ENCODE peak calls at places on chromosomes 2 and 18, in eight cellular contexts. D, U, K, Y, I, W, S and C are unnamed samples.

GRCh38 chr2:120525056-120526046 is 179.4 kb downstream of the INHBB start:
- DNase-seq in D (peak), U (no peak), K (no peak), Y (no peak), I (peak), W (no peak), S (no peak), C (peak)

GRCh38 chr18:36530676-36531405 is 233.3 kb downstream of the FHOD3 start:
- DNase-seq in D (no peak), U (no peak), K (no peak), Y (no peak), I (no peak), W (no peak), S (no peak), C (no peak)

GRCh38 chr2:98378901-98379300 is 32.6 kb downstream of the CNGA3 start:
- DNase-seq in D (no peak), U (no peak), K (no peak), Y (no peak), I (no peak), W (no peak), S (peak), C (peak)

GRCh38 chr2:86769838-86770237 is 20.9 kb downstream of the CD8A start:
- DNase-seq in D (no peak), U (no peak), K (no peak), Y (no peak), I (no peak), W (no peak), S (no peak), C (no peak)

GRCh38 chr2:134773372-134774073 is 54.7 kb upstream of the TMEM163 start:
- DNase-seq in D (no peak), U (peak), K (peak), Y (no peak), I (no peak), W (no peak), S (no peak), C (no peak)

GRCh38 chr2:150989969-150990368 is 271.7 kb downstream of the RBM43 start:
- DNase-seq in D (no peak), U (no peak), K (no peak), Y (no peak), I (no peak), W (no peak), S (no peak), C (no peak)

GRCh38 chr2:120661551-120661950 is 74.1 kb upstream of the GLI2 start:
- DNase-seq in D (peak), U (peak), K (peak), Y (no peak), I (peak), W (no peak), S (no peak), C (peak)

GRCh38 chr2:86470890-86471289 is 29.7 kb downstream of the KDM3A start:
- DNase-seq in D (no peak), U (no peak), K (no peak), Y (no peak), I (no peak), W (no peak), S (no peak), C (no peak)

GRCh38 chr2:230956827-230957755 is 32.0 kb upstream of the GPR55 start:
- DNase-seq in D (no peak), U (peak), K (peak), Y (no peak), I (peak), W (peak), S (peak), C (peak)

GRCh38 chr2:43138441-43138840 is 88.0 kb downstream of the ZFP36L2 start:
- DNase-seq in D (no peak), U (no peak), K (no peak), Y (no peak), I (no peak), W (no peak), S (no peak), C (no peak)

GRCh38 chr2:75982750-75983149 is 272.0 kb upstream of the GCFC2 start:
- DNase-seq in D (no peak), U (no peak), K (no peak), Y (no peak), I (no peak), W (no peak), S (no peak), C (no peak)

GRCh38 chr2:118077636-118078247 is 10.5 kb upstream of the INSIG2 start:
- DNase-seq in D (no peak), U (no peak), K (no peak), Y (no peak), I (no peak), W (no peak), S (no peak), C (no peak)

GRCh38 chr2:157355618-157356017 is 30.0 kb upstream of the ERMN start:
- DNase-seq in D (no peak), U (peak), K (no peak), Y (no peak), I (no peak), W (no peak), S (no peak), C (no peak)

GRCh38 chr2:66301073-66301766 is 133.7 kb upstream of the MEIS1 start:
- DNase-seq in D (no peak), U (no peak), K (no peak), Y (no peak), I (peak), W (no peak), S (no peak), C (peak)

GRCh38 chr2:63301481-63301880 is 250.9 kb downstream of the OTX1 start:
- DNase-seq in D (no peak), U (peak), K (no peak), Y (no peak), I (no peak), W (no peak), S (no peak), C (no peak)

GRCh38 chr18:27378396-27379094 is 193.4 kb upstream of the CHST9 start:
- DNase-seq in D (no peak), U (peak), K (no peak), Y (no peak), I (no peak), W (no peak), S (no peak), C (no peak)

GRCh38 chr2:237128026-237128703 is 42.5 kb downstream of the COPS8 start:
- DNase-seq in D (peak), U (peak), K (peak), Y (peak), I (peak), W (no peak), S (peak), C (peak)

GRCh38 chr2:104402825-104403224 is 451.1 kb upstream of the POU3F3 start:
- DNase-seq in D (no peak), U (no peak), K (no peak), Y (no peak), I (no peak), W (no peak), S (no peak), C (no peak)

GRCh38 chr2:231362785-231363184 is 32.7 kb upstream of the B3GNT7 start:
- DNase-seq in D (peak), U (no peak), K (no peak), Y (peak), I (no peak), W (no peak), S (no peak), C (no peak)

GRCh38 chr2:188582206-188582605 is 290.5 kb downstream of the GULP1 start:
- DNase-seq in D (no peak), U (no peak), K (no peak), Y (no peak), I (no peak), W (no peak), S (no peak), C (no peak)

GRCh38 chr18:31410716-31411483 is 34.3 kb downstream of the DSG4 start:
- DNase-seq in D (peak), U (peak), K (no peak), Y (no peak), I (no peak), W (no peak), S (no peak), C (no peak)

GRCh38 chr2:217856871-217857270 is 145.9 kb downstream of the TNS1 start:
- DNase-seq in D (no peak), U (no peak), K (no peak), Y (no peak), I (no peak), W (no peak), S (no peak), C (peak)

GRCh38 chr2:217338306-217338916 is 478.5 kb upstream of the TNP1 start:
- DNase-seq in D (no peak), U (peak), K (no peak), Y (no peak), I (no peak), W (no peak), S (no peak), C (no peak)

GRCh38 chr18:48543228-48543627 is 4.4 kb downstream of the CTIF start:
- DNase-seq in D (no peak), U (peak), K (no peak), Y (no peak), I (no peak), W (no peak), S (no peak), C (no peak)

GRCh38 chr2:105396254-105397024 is 2.4 kb downstream of the FHL2 start:
- DNase-seq in D (no peak), U (peak), K (peak), Y (peak), I (peak), W (no peak), S (no peak), C (no peak)

GRCh38 chr2:28185153-28185552 is 207.5 kb upstream of the FOSL2 start:
- DNase-seq in D (no peak), U (no peak), K (no peak), Y (no peak), I (no peak), W (no peak), S (no peak), C (no peak)

GRCh38 chr2:12737226-12738111 is 20.7 kb downstream of the TRIB2 start:
- DNase-seq in D (no peak), U (no peak), K (no peak), Y (no peak), I (no peak), W (no peak), S (no peak), C (no peak)

GRCh38 chr18:28059861-28060260 is 117.1 kb downstream of the CDH2 start:
- DNase-seq in D (no peak), U (no peak), K (no peak), Y (no peak), I (no peak), W (no peak), S (no peak), C (no peak)

GRCh38 chr2:16617282-16618266 is 48.1 kb downstream of the CYRIA start:
- DNase-seq in D (no peak), U (peak), K (peak), Y (peak), I (no peak), W (no peak), S (no peak), C (no peak)

GRCh38 chr2:113157897-113158753 is 15.6 kb upstream of the PSD4 start:
- DNase-seq in D (no peak), U (no peak), K (no peak), Y (no peak), I (no peak), W (no peak), S (no peak), C (no peak)
- H3K4me3 ChIP-seq in D (peak), U (no peak), K (peak), Y (peak), I (peak), W (peak), S (peak), C (peak)

GRCh38 chr2:69434753-69435152 is 2.5 kb downstream of the NFU1 start:
- DNase-seq in D (no peak), U (no peak), K (no peak), Y (no peak), I (no peak), W (no peak), S (no peak), C (no peak)

GRCh38 chr2:69437751-69438154 is 518 bp upstream of the NFU1 start:
- DNase-seq in D (no peak), U (no peak), K (peak), Y (no peak), I (peak), W (no peak), S (no peak), C (peak)

GRCh38 chr2:69436937-69437750 is at the start of gene NFU1:
- DNase-seq in D (peak), U (peak), K (peak), Y (peak), I (peak), W (peak), S (peak), C (peak)

GRCh38 chr2:69436594-69436936 is 670 bp downstream of the NFU1 start:
- DNase-seq in D (no peak), U (no peak), K (no peak), Y (no peak), I (no peak), W (no peak), S (no peak), C (no peak)

DNA sequence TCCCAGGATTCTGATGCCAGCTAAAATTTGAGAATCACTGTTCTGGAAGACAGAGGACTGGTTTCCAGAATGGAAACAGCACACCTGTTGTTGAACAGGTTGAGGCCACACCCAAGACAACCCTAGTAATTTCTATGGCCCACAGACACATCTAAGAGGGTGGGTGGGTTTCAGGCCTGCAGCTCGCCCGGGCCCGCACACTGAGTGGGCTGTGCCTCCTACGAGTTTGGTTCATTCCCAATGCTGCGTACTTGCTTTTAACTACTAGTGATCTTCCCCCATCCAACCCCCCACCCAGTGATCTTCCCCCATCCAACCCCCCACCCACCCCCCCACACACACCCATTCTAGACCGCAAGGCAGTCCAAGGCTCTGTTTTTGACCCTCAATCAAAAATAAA is 1.3 kb upstream of the NFU1 start:
- DNase-seq in D (no peak), U (no peak), K (no peak), Y (no peak), I (no peak), W (no peak), S (no peak), C (no peak)
- H3K27ac ChIP-seq in D (no peak), U (no peak), K (peak), Y (peak), I (peak), W (peak), S (no peak), C (peak)

DNA sequence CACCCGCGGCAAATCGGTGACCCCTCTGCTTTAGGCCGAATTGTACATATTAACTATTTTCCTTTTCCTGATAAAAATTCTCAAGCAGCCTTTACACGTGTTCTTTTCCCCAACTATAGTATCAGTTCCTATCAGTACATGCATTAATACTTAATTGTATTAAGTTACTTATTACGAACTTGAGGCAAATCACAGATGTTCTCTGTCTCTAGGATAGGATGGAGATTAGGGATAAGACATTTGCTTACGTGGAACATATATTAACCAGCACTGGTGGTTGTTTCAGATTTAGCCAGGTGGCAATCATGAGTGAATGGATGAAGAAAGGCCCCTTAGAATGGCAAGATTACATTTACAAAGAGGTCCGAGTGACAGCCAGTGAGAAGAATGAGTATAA is 674 bp downstream of the GEMIN6 start:
- DNase-seq in D (no peak), U (no peak), K (no peak), Y (no peak), I (no peak), W (no peak), S (no peak), C (no peak)
- H3K4me3 ChIP-seq in D (peak), U (peak), K (peak), Y (peak), I (peak), W (peak), S (peak), C (peak)

GRCh38 chr18:5574843-5575242 is 31.0 kb upstream of the EPB41L3 start:
- DNase-seq in D (no peak), U (no peak), K (no peak), Y (no peak), I (no peak), W (no peak), S (no peak), C (no peak)
- H3K27ac ChIP-seq in D (no peak), U (no peak), K (no peak), Y (no peak), I (no peak), W (no peak), S (no peak), C (no peak)

GRCh38 chr2:241473399-241473798 is 35.0 kb downstream of the STK25 start:
- DNase-seq in D (no peak), U (no peak), K (no peak), Y (no peak), I (no peak), W (no peak), S (no peak), C (no peak)

GRCh38 chr2:241478166-241478565 is 30.2 kb downstream of the STK25 start:
- DNase-seq in D (no peak), U (no peak), K (no peak), Y (no peak), I (no peak), W (no peak), S (no peak), C (no peak)

GRCh38 chr2:241469746-241470145 is 38.6 kb downstream of the STK25 start:
- DNase-seq in D (no peak), U (no peak), K (no peak), Y (no peak), I (no peak), W (no peak), S (no peak), C (no peak)

GRCh38 chr2:241479026-241479898 is 29.1 kb downstream of the STK25 start:
- DNase-seq in D (no peak), U (no peak), K (no peak), Y (no peak), I (no peak), W (no peak), S (no peak), C (no peak)

DNA sequence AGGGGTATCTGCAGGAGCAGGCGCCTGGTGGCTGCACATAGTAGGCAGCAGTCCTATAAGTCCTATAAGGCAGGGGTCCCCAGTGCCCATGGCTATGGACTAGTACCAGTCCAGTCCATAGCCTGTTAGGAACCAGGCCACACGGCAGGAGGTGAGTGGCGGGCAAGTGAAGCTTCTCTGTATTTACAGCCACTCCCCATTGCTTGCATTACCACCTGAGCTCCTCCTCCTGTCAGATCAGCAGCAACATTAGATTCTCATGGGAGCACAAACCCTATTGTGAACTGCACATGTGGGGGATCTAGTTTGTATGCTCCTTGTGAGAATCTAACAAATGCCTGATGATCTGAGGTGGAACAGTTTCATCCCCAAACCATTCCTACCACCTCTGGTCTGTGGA is 33.1 kb downstream of the STK25 start:
- DNase-seq in D (no peak), U (no peak), K (no peak), Y (no peak), I (no peak), W (no peak), S (no peak), C (no peak)
- H3K4me3 ChIP-seq in D (no peak), U (no peak), K (no peak), Y (no peak), I (no peak), W (no peak), S (no peak), C (no peak)

GRCh38 chr2:9596621-9597311 is 34.0 kb downstream of the YWHAQ start:
- DNase-seq in D (no peak), U (no peak), K (no peak), Y (no peak), I (no peak), W (no peak), S (no peak), C (no peak)
- H3K27ac ChIP-seq in D (no peak), U (no peak), K (no peak), Y (no peak), I (no peak), W (no peak), S (no peak), C (no peak)

DNA sequence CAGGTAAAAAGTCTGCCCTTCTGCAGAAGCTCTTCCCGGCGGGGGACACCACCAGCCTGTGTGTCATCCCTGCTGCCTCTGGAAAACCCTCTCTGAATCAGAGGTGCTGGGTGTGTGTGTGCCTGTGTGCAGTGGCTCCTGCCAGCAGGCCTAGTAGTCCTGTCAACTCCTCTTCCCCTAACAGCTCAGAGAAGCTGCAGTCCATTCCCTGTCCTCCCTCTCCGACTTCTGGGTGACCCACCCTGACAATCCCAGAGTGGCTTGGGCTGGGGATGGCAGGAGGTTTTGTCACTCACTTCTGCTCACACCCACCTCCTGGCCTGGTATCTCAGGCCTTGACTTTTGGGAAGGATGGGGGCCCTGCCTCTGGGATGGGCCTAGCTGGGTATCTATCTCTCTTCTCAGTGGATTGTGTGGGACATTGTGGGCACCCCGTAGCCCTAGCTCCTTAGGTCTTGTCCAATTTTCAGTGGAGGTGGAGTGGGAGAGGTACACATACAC is 2.3 kb downstream of the WNT10A start:
- DNase-seq in D (peak), U (no peak), K (no peak), Y (no peak), I (no peak), W (no peak), S (no peak), C (no peak)
- H3K4me3 ChIP-seq in D (no peak), U (no peak), K (no peak), Y (peak), I (peak), W (no peak), S (no peak), C (no peak)

GRCh38 chr2:148876190-148876588 is 1.2 kb downstream of the KIF5C start:
- DNase-seq in D (no peak), U (peak), K (no peak), Y (no peak), I (no peak), W (no peak), S (no peak), C (no peak)

GRCh38 chr2:148877403-148877740 is 2.3 kb downstream of the KIF5C start:
- DNase-seq in D (no peak), U (no peak), K (no peak), Y (no peak), I (no peak), W (no peak), S (no peak), C (no peak)

GRCh38 chr2:148874868-148875341 is at the start of gene KIF5C:
- DNase-seq in D (peak), U (peak), K (peak), Y (peak), I (peak), W (peak), S (peak), C (peak)

GRCh38 chr2:148875387-148876051 is 492 bp downstream of the KIF5C start:
- DNase-seq in D (no peak), U (peak), K (no peak), Y (no peak), I (no peak), W (no peak), S (no peak), C (no peak)

GRCh38 chr2:148876589-148877402 is 1.8 kb downstream of the KIF5C start:
- DNase-seq in D (peak), U (peak), K (peak), Y (no peak), I (no peak), W (no peak), S (no peak), C (no peak)
- H3K27ac ChIP-seq in D (no peak), U (peak), K (no peak), Y (no peak), I (no peak), W (no peak), S (no peak), C (no peak)